ENCODE peak calls at places on chromosomes 6 and 20, in five cellular contexts. A, M, Q, U and T are unnamed samples.

GRCh38 chr6:33557376-33557775 is 22.7 kb downstream of the BAK1 start:
- DNase-seq in A (no peak), Q (no peak), U (no peak), M (no peak), T (no peak)

GRCh38 chr20:34618676-34619075 is 58.2 kb downstream of the PIGU start:
- DNase-seq in U (no peak), M (no peak), Q (no peak), A (no peak), T (no peak)

GRCh38 chr6:94270040-94270689 is 850.8 kb upstream of the EPHA7 start:
- DNase-seq in A (no peak), U (no peak), M (peak), Q (no peak), T (no peak)

GRCh38 chr6:22113046-22113766 is 183.6 kb downstream of the PRL start:
- DNase-seq in Q (peak), A (peak), M (no peak), U (no peak), T (peak)

GRCh38 chr6:135812085-135812526 is 39.4 kb upstream of the PDE7B start:
- DNase-seq in M (no peak), U (no peak), Q (no peak), A (peak), T (peak)

GRCh38 chr6:36616888-36617521 is 22.8 kb downstream of the SRSF3 start:
- DNase-seq in A (peak), Q (peak), U (peak), M (no peak), T (peak)

GRCh38 chr6:170137176-170137891 is 153.5 kb downstream of the DLL1 start:
- DNase-seq in M (no peak), Q (no peak), U (no peak), A (no peak), T (no peak)

GRCh38 chr20:2626853-2627541 is 25.4 kb upstream of the NOP56 start:
- DNase-seq in A (peak), U (peak), Q (no peak), M (no peak), T (peak)

GRCh38 chr6:118709859-118710350 is 58.5 kb upstream of the CEP85L start:
- DNase-seq in A (peak), Q (peak), U (peak), M (no peak), T (peak)

GRCh38 chr6:148720371-148720770 is 26.5 kb upstream of the UST start:
- DNase-seq in Q (no peak), U (no peak), A (peak), M (no peak), T (no peak)

GRCh38 chr20:45552456-45552855 is 5.3 kb upstream of the EPPIN start:
- DNase-seq in M (no peak), U (no peak), Q (no peak), A (no peak), T (no peak)
- TF ChIP-seq CTCF in M (no peak), U (no peak), Q (no peak), A (no peak), T (no peak)

GRCh38 chr6:134437376-134437775 is 119.5 kb upstream of the SGK1 start:
- DNase-seq in U (no peak), M (no peak), Q (no peak), A (peak), T (peak)
- TF ChIP-seq CTCF in U (no peak), M (no peak), Q (no peak), A (no peak), T (no peak)

DNA sequence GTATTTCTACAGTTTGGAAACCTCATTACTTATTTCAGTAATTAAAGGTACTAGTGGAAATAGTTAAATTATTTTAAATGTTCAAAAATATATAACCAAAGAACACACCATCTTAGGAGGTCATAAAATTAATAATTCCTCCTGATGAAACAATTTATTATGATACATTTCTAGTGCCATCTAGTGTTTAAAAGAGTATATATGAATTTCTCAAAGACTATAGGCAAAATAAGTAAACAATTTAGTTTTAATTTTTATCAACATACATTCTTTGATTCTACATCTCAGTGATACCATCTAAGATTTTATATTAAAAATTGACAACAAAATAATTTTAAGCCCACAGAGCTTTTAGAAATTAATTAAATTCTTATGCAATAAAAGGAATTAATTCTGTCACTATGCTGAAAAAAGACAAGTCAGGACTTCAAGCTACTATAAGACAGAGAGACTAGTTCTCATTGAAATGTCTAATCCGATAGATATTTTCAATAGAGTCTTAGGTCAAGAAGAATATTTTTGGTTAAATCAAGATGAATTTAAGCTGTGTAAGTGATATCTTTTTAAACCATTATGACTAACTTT is 107.8 kb upstream of the RNF217 start:
- DNase-seq in Q (peak), A (peak), U (no peak), M (no peak), T (peak)
- TF ChIP-seq CTCF in Q (peak), A (peak), U (no peak), M (peak), T (peak)

DNA sequence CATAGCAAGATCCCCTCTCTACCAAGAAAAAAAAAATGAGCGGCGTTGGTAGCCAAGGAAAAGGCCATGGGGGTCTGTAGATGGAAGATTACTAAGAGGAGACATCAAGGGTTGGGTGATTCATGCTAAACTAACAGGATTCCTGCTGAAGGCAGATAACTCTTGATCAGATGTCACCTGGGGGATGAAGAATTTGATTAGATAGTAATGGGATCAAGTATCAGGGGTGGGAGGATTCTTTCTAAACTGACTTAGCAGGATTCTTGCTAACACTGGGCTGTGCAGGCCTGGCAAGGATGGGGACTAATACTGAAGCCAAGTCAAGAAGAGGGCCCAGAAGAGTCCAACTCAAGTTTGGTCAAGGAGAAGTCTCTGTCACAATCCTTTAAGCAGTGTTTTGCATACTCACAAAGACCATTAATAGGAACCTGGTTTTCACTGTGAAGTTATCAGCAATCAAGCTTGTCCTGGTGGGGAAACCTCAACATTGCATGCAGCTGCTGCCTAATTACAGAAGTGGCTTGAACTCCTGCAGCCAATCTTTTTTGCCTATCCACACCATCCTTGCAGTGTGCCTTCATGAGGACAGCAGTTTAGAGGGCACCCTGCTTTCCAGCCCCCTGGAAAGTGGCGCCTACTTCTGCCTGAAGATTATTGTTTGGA is 61.3 kb downstream of the ANKRD6 start:
- DNase-seq in U (no peak), Q (no peak), M (no peak), A (no peak), T (no peak)
- TF ChIP-seq CTCF in U (no peak), Q (no peak), M (peak), A (peak), T (no peak)

GRCh38 chr6:149934249-149935156 is 7.3 kb upstream of the ULBP2 start:
- DNase-seq in U (no peak), A (peak), M (peak), Q (no peak), T (peak)
- TF ChIP-seq CTCF in U (peak), A (peak), M (peak), Q (peak), T (peak)

DNA sequence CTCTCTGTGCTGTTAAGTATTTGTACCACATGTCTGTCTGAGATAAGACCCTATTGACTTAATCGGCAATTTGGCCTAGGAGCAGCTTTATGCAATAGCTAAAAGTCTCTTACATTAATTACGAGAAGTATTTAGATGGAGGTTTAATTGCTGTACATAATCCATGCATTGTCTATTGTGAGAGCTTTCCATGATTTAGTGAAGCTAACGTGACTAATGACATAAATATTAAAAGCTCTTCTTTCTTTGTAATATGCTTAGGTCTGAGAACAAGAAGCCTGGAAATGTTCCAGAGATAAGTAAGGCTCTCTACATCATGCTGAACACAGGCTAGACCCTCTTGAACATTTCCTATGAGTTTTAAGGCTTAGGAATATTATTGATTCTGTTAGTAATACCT is 32.7 kb upstream of the FAM83B start:
- DNase-seq in M (no peak), U (no peak), A (no peak), Q (no peak), T (no peak)
- TF ChIP-seq CTCF in M (no peak), U (no peak), A (no peak), Q (no peak), T (no peak)

GRCh38 chr6:144095134-144096002 is at the start of gene SF3B5:
- DNase-seq in Q (peak), M (peak), U (peak), A (peak), T (peak)
- TF ChIP-seq CTCF in Q (no peak), M (no peak), U (no peak), A (no peak), T (no peak)

DNA sequence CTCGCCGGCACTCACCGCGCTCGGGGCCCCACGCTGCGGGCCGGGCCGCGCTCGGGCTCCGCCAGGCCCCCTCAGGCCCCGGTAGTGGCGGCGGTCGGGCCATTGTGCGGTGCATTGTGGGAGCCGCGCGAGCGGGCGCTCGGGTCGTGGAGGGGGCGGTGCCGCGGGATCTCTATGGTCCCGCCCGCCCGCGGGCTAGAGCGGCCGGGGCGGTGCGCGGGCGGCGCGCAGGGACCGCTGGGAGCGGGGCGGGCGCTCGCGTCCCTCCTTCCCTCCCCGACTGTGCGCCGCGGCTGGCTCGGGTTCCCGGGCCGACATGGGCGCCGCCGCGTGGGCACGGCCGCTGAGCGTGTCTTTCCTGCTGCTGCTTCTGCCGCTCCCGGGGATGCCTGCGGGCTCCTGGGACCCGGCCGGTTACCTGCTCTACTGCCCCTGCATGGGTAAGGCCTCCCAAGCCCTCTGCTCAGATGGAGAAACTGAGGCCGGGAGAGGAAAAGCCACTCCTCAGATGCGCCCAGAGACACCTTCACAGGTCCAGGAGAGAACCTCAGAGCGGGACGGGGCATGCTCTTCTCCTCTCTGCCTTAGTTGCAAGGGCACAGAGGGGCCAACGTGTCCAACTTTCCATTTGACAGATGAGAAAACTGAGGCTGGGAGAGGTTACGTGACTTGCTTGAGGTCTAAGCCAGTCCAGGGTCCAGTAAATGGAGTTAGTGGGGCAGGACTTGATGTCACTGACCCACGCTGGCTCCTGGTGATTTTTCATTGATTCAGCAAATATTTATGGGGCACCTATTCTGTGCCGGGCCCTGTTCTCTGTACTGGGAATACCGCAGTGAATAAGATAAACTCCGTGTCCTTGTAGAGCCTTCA is at the start of the genes PLAGL2 and POFUT1:
- DNase-seq in U (peak), A (peak), Q (peak), M (peak), T (peak)
- TF ChIP-seq CTCF in U (no peak), A (no peak), Q (no peak), M (peak), T (no peak)

DNA sequence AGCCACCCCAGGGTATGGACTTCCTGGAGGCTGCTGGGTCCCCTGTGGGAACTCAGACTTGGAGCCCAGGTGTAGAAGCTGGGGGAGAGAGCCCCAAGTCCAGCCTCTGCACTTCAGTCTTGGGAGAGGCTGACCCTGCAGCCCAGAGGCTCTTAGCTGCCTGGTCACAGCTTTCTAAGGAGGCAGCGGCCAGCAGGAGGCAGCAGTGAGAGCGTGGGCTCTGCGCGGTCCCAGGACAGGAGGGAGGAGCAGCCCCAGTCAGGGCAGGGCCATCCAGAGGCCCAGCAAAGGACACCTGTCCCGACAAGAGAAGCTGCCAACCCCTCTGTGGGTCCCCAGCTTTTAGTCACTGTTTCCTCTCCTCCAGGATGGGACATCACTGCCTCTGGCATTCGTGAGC is 9.4 kb downstream of the TREML2 start:
- DNase-seq in M (peak), A (no peak), U (no peak), Q (no peak), T (peak)
- TF ChIP-seq CTCF in M (peak), A (peak), U (peak), Q (no peak), T (no peak)

GRCh38 chr6:156963712-156964700 is 186.8 kb downstream of the ARID1B start:
- DNase-seq in M (no peak), Q (no peak), U (no peak), A (peak), T (peak)
- TF ChIP-seq CTCF in M (no peak), Q (no peak), U (no peak), A (no peak), T (no peak)